ENCODE peak calls at places on chromosomes 5 and 9, in four cellular contexts. E, I, Y and D are unnamed samples.

GRCh38 chr9:6644346-6645152 is 980 bp downstream of the GLDC start:
- DNase-seq in I (no peak), E (no peak), Y (no peak), D (no peak)

GRCh38 chr5:125483609-125484008 is 737.2 kb upstream of the ZNF608 start:
- DNase-seq in I (no peak), E (no peak), Y (no peak), D (no peak)

GRCh38 chr5:115553082-115553481 is 8.5 kb upstream of the FEM1C start:
- DNase-seq in E (no peak), I (no peak), Y (no peak), D (no peak)

GRCh38 chr9:129235041-129235930 is 57.2 kb upstream of the IER5L start:
- DNase-seq in Y (no peak), I (no peak), E (no peak), D (no peak)

GRCh38 chr5:150219142-150219541 is 29.3 kb downstream of the SLC6A7 start:
- DNase-seq in Y (no peak), E (no peak), I (no peak), D (no peak)

GRCh38 chr9:70539526-70539925 is 125.1 kb upstream of the KLF9 start:
- DNase-seq in E (no peak), I (no peak), Y (no peak), D (no peak)

GRCh38 chr5:167906209-167906853 is 385.1 kb upstream of the WWC1 start:
- DNase-seq in Y (peak), I (no peak), E (no peak), D (no peak)

GRCh38 chr5:2093859-2094615 is 211.3 kb upstream of the IRX4 start:
- DNase-seq in I (no peak), Y (no peak), E (no peak), D (no peak)

GRCh38 chr9:23557691-23558090 is 268.3 kb downstream of the ELAVL2 start:
- DNase-seq in E (no peak), I (no peak), Y (no peak), D (no peak)

GRCh38 chr5:173670130-173670591 is 53.7 kb upstream of the BOD1 start:
- DNase-seq in E (no peak), Y (peak), I (no peak), D (no peak)

GRCh38 chr9:107807183-107807582 is 317.6 kb upstream of the KLF4 start:
- DNase-seq in E (no peak), I (no peak), Y (no peak), D (no peak)

GRCh38 chr9:87873607-87874319 is 8.9 kb upstream of the SPATA31E1 start:
- DNase-seq in Y (peak), I (peak), E (no peak), D (no peak)

GRCh38 chr5:124043456-124043855 is 531.5 kb downstream of the CSNK1G3 start:
- DNase-seq in E (peak), Y (peak), I (no peak), D (no peak)

GRCh38 chr5:107513337-107514125 is 157.2 kb downstream of the EFNA5 start:
- DNase-seq in E (no peak), I (no peak), Y (no peak), D (no peak)

GRCh38 chr5:30401479-30402058 is 791.9 kb upstream of the CDH6 start:
- DNase-seq in I (peak), Y (peak), E (peak), D (peak)

GRCh38 chr5:33346534-33346933 is 94.2 kb upstream of the TARS1 start:
- DNase-seq in Y (no peak), E (no peak), I (no peak), D (no peak)

GRCh38 chr5:78699565-78700143 is 51.1 kb upstream of the LHFPL2 start:
- DNase-seq in E (peak), I (peak), Y (no peak), D (no peak)

GRCh38 chr5:127492854-127493738 is 24.3 kb upstream of the PRRC1 start:
- DNase-seq in Y (no peak), I (no peak), E (peak), D (no peak)

GRCh38 chr9:34521406-34522045 is 1.3 kb downstream of the ENHO start:
- DNase-seq in E (no peak), I (no peak), Y (no peak), D (no peak)

GRCh38 chr5:93583799-93584530 is 943 bp downstream of the NR2F1 start:
- DNase-seq in E (peak), Y (no peak), I (no peak), D (no peak)

GRCh38 chr5:124453221-124454032 is 293.0 kb downstream of the ZNF608 start:
- DNase-seq in I (no peak), Y (no peak), E (no peak), D (no peak)

GRCh38 chr5:33227247-33227646 is 213.5 kb upstream of the TARS1 start:
- DNase-seq in I (no peak), E (no peak), Y (no peak), D (no peak)

GRCh38 chr9:93684806-93685553 is 108.6 kb downstream of the PHF2 start:
- DNase-seq in E (no peak), I (no peak), Y (peak), D (peak)
- TF ChIP-seq CTCF in E (no peak), I (no peak), Y (peak), D (no peak)

GRCh38 chr5:160685219-160685618 is 166.8 kb downstream of the ATP10B start:
- DNase-seq in E (no peak), Y (no peak), I (peak), D (no peak)

GRCh38 chr5:160685695-160686094 is 166.3 kb downstream of the ATP10B start:
- DNase-seq in Y (no peak), E (peak), I (no peak), D (no peak)
- TF ChIP-seq CTCF in Y (peak), E (peak), I (peak), D (peak)

GRCh38 chr9:91948061-91948422 is 2.0 kb downstream of the ROR2 start:
- DNase-seq in Y (no peak), I (no peak), E (no peak), D (no peak)

GRCh38 chr9:91951944-91952520 is 2.0 kb upstream of the ROR2 start:
- DNase-seq in Y (no peak), E (no peak), I (no peak), D (no peak)

GRCh38 chr9:91948423-91949292 is 1.4 kb downstream of the ROR2 start:
- DNase-seq in Y (peak), E (no peak), I (peak), D (no peak)

GRCh38 chr9:91949293-91949945 is 609 bp downstream of the ROR2 start:
- DNase-seq in E (no peak), Y (peak), I (no peak), D (no peak)

DNA sequence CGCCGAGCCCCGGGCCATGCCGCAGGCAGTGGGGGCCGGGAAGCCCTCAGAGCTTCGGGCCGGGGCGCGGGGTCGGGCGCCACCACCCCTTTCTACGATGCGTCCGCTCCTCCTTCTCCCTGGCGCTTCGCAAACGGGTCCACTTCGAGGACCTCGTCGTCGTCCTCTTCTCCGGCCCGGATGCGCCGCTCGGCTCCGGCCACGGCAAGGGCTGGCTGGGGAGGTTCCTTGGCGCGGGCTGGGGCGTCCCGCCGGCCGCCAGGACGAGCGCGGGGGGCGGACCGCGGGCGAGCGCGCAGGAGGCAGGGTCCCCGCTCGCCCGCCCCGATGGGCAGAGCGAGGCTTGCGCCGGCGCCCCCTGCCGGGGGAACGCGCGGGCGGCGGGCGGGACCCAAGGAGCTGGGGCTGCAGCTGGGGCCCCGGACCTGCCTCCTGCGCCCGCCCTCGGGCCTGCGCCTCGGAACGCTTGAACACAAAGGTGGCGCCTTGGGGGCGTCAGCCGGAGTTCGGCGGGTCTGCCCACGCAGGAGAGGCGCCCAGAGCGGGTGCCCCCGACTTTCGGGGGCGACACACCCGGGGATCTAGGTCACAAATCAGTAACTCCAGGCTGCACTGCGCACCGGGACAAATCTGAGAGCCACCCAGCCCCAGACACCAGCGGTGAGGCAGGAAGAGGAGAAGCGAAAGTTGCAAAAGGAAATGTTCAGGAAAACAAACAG is at the start of gene ROR2:
- DNase-seq in E (no peak), I (peak), Y (peak), D (no peak)
- TF ChIP-seq CTCF in E (peak), I (peak), Y (peak), D (peak)

DNA sequence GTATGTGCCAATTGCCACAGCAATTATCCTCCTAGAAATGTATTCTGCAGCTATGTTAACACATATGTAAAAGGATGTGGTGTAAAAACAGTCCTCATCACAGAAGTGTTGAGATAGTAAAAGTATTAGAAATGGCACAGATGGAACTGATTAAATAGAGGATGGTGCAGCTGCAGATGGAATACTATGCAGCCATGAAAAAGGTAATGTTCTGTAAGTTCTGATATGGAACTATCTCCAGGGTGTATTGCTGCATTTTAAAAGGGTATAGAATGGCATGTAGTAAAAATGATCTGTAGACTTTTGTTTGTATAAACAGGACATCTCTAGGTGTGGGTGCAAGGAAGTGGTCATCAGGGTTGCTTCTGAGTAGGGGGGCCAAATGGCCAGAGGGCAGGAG is 63.0 kb upstream of the PHYKPL start:
- DNase-seq in Y (no peak), E (no peak), I (no peak), D (no peak)
- TF ChIP-seq CTCF in Y (no peak), E (no peak), I (no peak), D (no peak)

DNA sequence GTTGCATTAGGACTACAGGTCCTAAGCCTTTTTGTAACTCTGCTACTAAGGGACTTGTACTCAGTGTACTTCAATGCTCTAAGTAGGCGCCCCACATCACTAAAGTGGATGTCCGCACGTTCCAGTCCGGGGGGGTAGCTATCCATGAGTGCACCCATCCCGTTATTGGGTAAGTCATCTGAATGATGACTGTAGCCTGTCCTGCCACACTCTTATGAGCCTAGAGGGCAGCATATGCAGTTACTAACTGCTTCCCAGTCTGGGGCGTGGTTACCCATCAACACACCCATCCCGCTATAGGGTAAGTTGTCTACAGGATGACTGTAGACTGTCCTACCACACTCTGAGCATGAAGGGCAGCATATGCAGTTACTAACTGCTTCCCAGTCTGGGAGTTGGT is 1053.9 kb downstream of the PTPRD start:
- DNase-seq in Y (no peak), E (no peak), I (no peak), D (no peak)
- TF ChIP-seq CTCF in Y (no peak), E (no peak), I (no peak), D (no peak)

DNA sequence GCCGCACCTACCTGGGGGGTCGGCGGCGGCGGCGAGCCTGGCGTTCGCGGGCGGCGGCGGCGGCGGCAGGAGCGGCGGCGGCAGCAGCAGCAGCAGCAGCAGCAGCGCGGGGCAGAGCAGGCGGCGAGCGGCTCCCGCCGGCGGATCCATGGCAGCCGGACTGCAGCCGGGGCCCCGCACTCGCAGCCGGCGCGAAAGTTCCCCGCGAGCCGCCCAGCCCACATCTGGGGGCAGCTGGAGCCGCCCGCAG is 157 bp downstream of the ADAMTS2 start:
- DNase-seq in I (no peak), E (no peak), Y (no peak), D (no peak)
- TF ChIP-seq CTCF in I (no peak), E (no peak), Y (no peak), D (no peak)

DNA sequence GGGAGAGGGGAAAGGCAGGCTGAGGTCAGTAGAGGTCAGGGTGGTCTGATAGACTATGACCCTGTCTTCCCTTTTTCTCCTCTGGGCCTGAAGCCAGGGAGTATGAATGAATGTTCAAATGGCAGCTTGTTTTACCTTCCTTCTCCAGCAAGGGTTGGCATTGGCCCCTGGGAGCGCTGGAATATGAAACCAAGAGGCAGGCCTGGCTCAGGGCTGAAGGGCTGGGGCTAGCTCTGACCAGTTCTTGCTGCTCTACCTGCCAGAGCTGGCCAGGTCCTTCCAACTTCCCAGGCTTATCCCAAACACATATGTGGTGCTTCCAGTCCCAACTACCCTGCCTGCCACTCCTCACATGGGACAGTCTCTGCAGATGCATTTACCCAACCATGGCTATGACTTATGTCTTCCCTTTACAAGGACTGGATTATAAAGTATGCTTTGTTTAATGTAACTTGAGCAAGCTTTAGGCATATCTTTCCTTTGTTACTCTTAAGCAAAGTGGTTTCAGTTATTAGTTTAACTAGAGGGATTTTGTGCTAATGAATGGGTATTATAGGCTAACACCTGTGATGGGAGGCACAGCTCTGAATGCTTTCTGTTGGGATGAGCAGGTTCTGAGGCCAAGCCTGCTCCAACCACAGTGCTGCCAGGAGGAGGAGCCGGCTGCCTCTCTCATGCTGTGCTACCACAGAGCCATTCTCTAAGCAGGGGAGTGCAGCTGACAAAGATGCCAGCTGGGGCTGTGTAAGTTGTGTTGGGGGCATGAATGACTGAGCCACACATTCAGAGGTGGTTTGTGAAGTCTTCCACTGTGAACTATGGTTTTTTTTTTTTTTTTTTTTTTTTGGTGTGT is 6.1 kb downstream of the CCNI2 start:
- DNase-seq in E (peak), I (peak), Y (peak), D (no peak)
- TF ChIP-seq CTCF in E (peak), I (no peak), Y (peak), D (no peak)

GRCh38 chr9:132855904-132856303 is 22.2 kb downstream of the AK8 start:
- DNase-seq in E (no peak), Y (no peak), I (no peak), D (no peak)

GRCh38 chr9:132858756-132859155 is 19.3 kb downstream of the AK8 start:
- DNase-seq in I (no peak), E (no peak), Y (no peak), D (no peak)

GRCh38 chr9:132857031-132857430 is 21.1 kb downstream of the AK8 start:
- DNase-seq in E (no peak), Y (no peak), I (peak), D (peak)

GRCh38 chr9:132854832-132855231 is 23.3 kb downstream of the AK8 start:
- DNase-seq in Y (no peak), I (no peak), E (no peak), D (no peak)

GRCh38 chr9:132857601-132858342 is 20.3 kb downstream of the AK8 start:
- DNase-seq in E (no peak), I (no peak), Y (peak), D (no peak)
- TF ChIP-seq CTCF in E (no peak), I (no peak), Y (no peak), D (no peak)